ENCODE peak calls at places on chromosomes 1 and 21, in four cellular contexts. K is HCT116, M is PC-3, V is GM23248. A is an unnamed sample.

GRCh38 chr1:44847786-44848185 is 4.7 kb upstream of the PTCH2 start:
- DNase-seq in K (no peak), M (no peak), V (no peak), A (no peak)

GRCh38 chr1:169491845-169492281 is 6.1 kb upstream of the SLC19A2 start:
- DNase-seq in K (no peak), M (no peak), V (peak), A (no peak)

GRCh38 chr1:226664413-226665101 is 74.5 kb downstream of the ITPKB start:
- DNase-seq in K (no peak), M (peak), V (peak), A (no peak)

GRCh38 chr1:36836196-36836883 is 198.0 kb downstream of the GRIK3 start:
- DNase-seq in K (no peak), M (no peak), V (no peak), A (no peak)

GRCh38 chr21:43191971-43192370 is 23.2 kb downstream of the CRYAA start:
- DNase-seq in K (no peak), M (no peak), V (no peak), A (no peak)

GRCh38 chr1:155082301-155082940 is 3.8 kb downstream of the EFNA3 start:
- DNase-seq in K (no peak), M (no peak), V (peak), A (no peak)

GRCh38 chr1:49408346-49408745 is 615.4 kb downstream of the AGBL4 start:
- DNase-seq in K (no peak), M (peak), V (no peak), A (no peak)

GRCh38 chr1:16163882-16164820 is 8.3 kb upstream of the EPHA2 start:
- DNase-seq in K (no peak), M (peak), V (peak), A (no peak)

GRCh38 chr1:154344977-154345837 is 19.9 kb downstream of the ATP8B2 start:
- DNase-seq in K (no peak), M (peak), V (peak), A (peak)

GRCh38 chr1:2330511-2331199 is 60.7 kb downstream of the MORN1 start:
- DNase-seq in K (no peak), M (no peak), V (peak), A (no peak)

GRCh38 chr1:3656450-3657095 is 4.3 kb downstream of the TP73 start:
- DNase-seq in K (no peak), M (no peak), V (no peak), A (no peak)

GRCh38 chr1:167186198-167186750 is 34.4 kb upstream of the POU2F1 start:
- DNase-seq in K (no peak), M (no peak), V (no peak), A (no peak)

GRCh38 chr1:225253784-225254183 is 174.1 kb downstream of the LBR start:
- DNase-seq in K (no peak), M (peak), V (peak), A (no peak)

GRCh38 chr1:202860744-202861419 is 28.1 kb downstream of the RABIF start:
- DNase-seq in K (peak), M (peak), V (peak), A (peak)

GRCh38 chr1:169115891-169116585 is 9.5 kb downstream of the ATP1B1 start:
- DNase-seq in K (no peak), M (no peak), V (no peak), A (peak)

GRCh38 chr1:171343727-171344472 is 29.9 kb downstream of the FMO4 start:
- DNase-seq in K (no peak), M (no peak), V (no peak), A (no peak)

GRCh38 chr1:19096036-19096833 is 113.8 kb downstream of the UBR4 start:
- DNase-seq in K (peak), M (peak), V (peak), A (peak)

GRCh38 chr1:231724876-231725647 is 98.5 kb downstream of the DISC1 start:
- DNase-seq in K (peak), M (peak), V (peak), A (peak)

GRCh38 chr1:244599937-244600350 is 53.0 kb upstream of the DESI2 start:
- DNase-seq in K (peak), M (peak), V (peak), A (no peak)

GRCh38 chr1:4463631-4464030 is 190.8 kb upstream of the AJAP1 start:
- DNase-seq in K (no peak), M (no peak), V (no peak), A (no peak)

GRCh38 chr1:31502926-31503511 is 73.3 kb upstream of the TINAGL1 start:
- DNase-seq in K (no peak), M (no peak), V (no peak), A (peak)

GRCh38 chr1:11746092-11746491 is 10.2 kb downstream of the AGTRAP start:
- DNase-seq in K (no peak), M (peak), V (peak), A (no peak)

GRCh38 chr1:29441916-29442668 is 205.8 kb downstream of the PTPRU start:
- DNase-seq in K (no peak), M (no peak), V (no peak), A (no peak)

GRCh38 chr21:46552865-46553379 is 52.0 kb downstream of the S100B start:
- DNase-seq in K (no peak), M (no peak), V (no peak), A (no peak)

GRCh38 chr1:36638268-36638667 is 155.6 kb upstream of the CSF3R start:
- DNase-seq in K (no peak), M (no peak), V (peak), A (no peak)

GRCh38 chr1:7319196-7319595 is 451.9 kb upstream of the VAMP3 start:
- DNase-seq in K (no peak), M (no peak), V (no peak), A (no peak)

GRCh38 chr1:59116920-59117542 is 179.9 kb upstream of the FGGY start:
- DNase-seq in K (no peak), M (peak), V (peak), A (peak)

GRCh38 chr1:67463298-67463960 is 33.2 kb upstream of the SERBP1 start:
- DNase-seq in K (no peak), M (no peak), V (no peak), A (peak)

GRCh38 chr1:201597551-201598230 is 58.8 kb downstream of the NAV1 start:
- DNase-seq in K (no peak), M (peak), V (no peak), A (no peak)

GRCh38 chr1:8283058-8283884 is 34.6 kb upstream of the SLC45A1 start:
- DNase-seq in K (no peak), M (peak), V (peak), A (no peak)

GRCh38 chr1:118100686-118101300 is 84.2 kb downstream of the SPAG17 start:
- DNase-seq in K (no peak), M (peak), V (peak), A (no peak)

GRCh38 chr1:30422251-30422650 is 301.1 kb downstream of the MATN1 start:
- DNase-seq in K (no peak), M (no peak), V (no peak), A (no peak)

GRCh38 chr1:229696385-229696784 is 70.3 kb downstream of the URB2 start:
- DNase-seq in K (no peak), M (no peak), V (no peak), A (peak)

GRCh38 chr21:27681841-27682240 is 715.0 kb upstream of the ADAMTS5 start:
- DNase-seq in K (no peak), M (peak), V (peak), A (no peak)
- TF ChIP-seq EZH2phosphoT487 in K (no peak), M (no peak), V (no peak), A (no peak)

GRCh38 chr1:164602480-164603093 is 43.6 kb downstream of the PBX1 start:
- DNase-seq in K (no peak), M (peak), V (peak), A (peak)
- TF ChIP-seq EZH2phosphoT487 in K (no peak), M (no peak), V (no peak), A (no peak)

GRCh38 chr1:209831615-209832014 is 3.8 kb downstream of the UTP25 start:
- DNase-seq in K (no peak), M (peak), V (peak), A (no peak)
- TF ChIP-seq EZH2phosphoT487 in K (no peak), M (no peak), V (no peak), A (no peak)

GRCh38 chr1:238408737-238409136 is 518.0 kb upstream of the ZP4 start:
- DNase-seq in K (no peak), M (no peak), V (no peak), A (no peak)

GRCh38 chr1:238404921-238405320 is 514.2 kb upstream of the ZP4 start:
- DNase-seq in K (no peak), M (no peak), V (no peak), A (no peak)

GRCh38 chr1:238409191-238409846 is 518.6 kb upstream of the ZP4 start:
- DNase-seq in K (no peak), M (peak), V (peak), A (no peak)

GRCh38 chr1:238406098-238406497 is 515.4 kb upstream of the ZP4 start:
- DNase-seq in K (no peak), M (no peak), V (no peak), A (no peak)

DNA sequence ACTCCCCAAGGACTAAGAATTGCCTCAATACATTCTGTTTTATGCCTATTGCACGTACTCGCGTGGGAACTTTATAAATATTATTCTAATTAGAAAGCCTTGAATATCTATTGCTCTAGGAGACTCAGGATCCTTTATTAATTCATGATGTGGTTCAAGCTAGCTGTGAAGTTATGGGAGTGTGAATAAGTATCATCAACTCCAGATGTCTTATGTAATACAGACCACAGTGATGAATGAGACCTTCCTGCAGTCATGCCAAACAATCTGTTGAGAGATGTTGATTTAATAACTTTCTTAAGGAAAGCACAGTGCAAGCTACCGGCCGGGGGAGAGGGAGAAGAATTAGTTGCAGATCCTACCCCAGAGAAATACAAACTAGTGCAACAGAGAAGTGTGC is 519.2 kb upstream of the ZP4 start:
- DNase-seq in K (no peak), M (no peak), V (peak), A (no peak)
- TF ChIP-seq EZH2phosphoT487 in K (no peak), M (no peak), V (no peak), A (no peak)

A was measured in GM23338.